ENCODE peak calls at places on chromosomes 2 and 18, in eight cellular contexts. D is right atrium auricular region; M is stimulated activated CD4-positive, alpha-beta T cell treated with anti-CD3 and anti-CD28 coated beads, Interleukin-2, amount 100 ng/mL, for 48 hours; P is ureter; S is neural crest cell; I is heart right ventricle; J is HTR-8/SVneo; G is anterior cingulate cortex. U is an unnamed sample.
A peak's percentile ranks its signal among the peaks of the same experiment; 100 is the strongest.

GRCh38 chr2:197577446-197577845 is 61.6 kb downstream of the MOB4 start:
- DNase-seq in D (no peak), M (no peak), P (no peak), S (no peak), I (no peak), J (no peak), G (no peak), U (no peak)

GRCh38 chr2:191311627-191312026 is 66.4 kb downstream of the MYO1B start:
- DNase-seq in D (no peak), M (no peak), P (no peak), S (no peak), I (no peak), J (peak; percentile 53), G (no peak), U (peak; percentile 61)

GRCh38 chr18:57833441-57834101 is 30.5 kb upstream of the ATP8B1 start:
- DNase-seq in D (no peak), M (no peak), P (no peak), S (no peak), I (no peak), J (no peak), G (no peak), U (peak; percentile 25)

GRCh38 chr2:127424598-127425379 is 6.6 kb downstream of the PROC start:
- DNase-seq in D (peak; percentile 51), M (no peak), P (no peak), S (no peak), I (no peak), J (no peak), G (no peak), U (no peak)

GRCh38 chr2:227297052-227297451 is 28.0 kb upstream of the MFF start:
- DNase-seq in D (no peak), M (no peak), P (no peak), S (no peak), I (no peak), J (no peak), G (no peak), U (no peak)

GRCh38 chr2:158181171-158181570 is 79.5 kb downstream of the UPP2 start:
- DNase-seq in D (no peak), M (no peak), P (no peak), S (no peak), I (no peak), J (no peak), G (no peak), U (no peak)

GRCh38 chr2:166472332-166472731 is 21.7 kb downstream of the SCN7A start:
- DNase-seq in D (no peak), M (no peak), P (no peak), S (no peak), I (no peak), J (no peak), G (no peak), U (no peak)

GRCh38 chr2:84643991-84644390 is 127.7 kb downstream of the DNAH6 start:
- DNase-seq in D (no peak), M (no peak), P (no peak), S (no peak), I (no peak), J (no peak), G (no peak), U (no peak)

GRCh38 chr2:70143314-70144150 is 47.3 kb downstream of the C2orf42 start:
- DNase-seq in D (peak; percentile 71), M (no peak), P (peak; percentile 75), S (no peak), I (no peak), J (peak; percentile 80), G (no peak), U (peak; percentile 47)

GRCh38 chr2:3463914-3464313 is 55.4 kb downstream of the ADI1 start:
- DNase-seq in D (no peak), M (no peak), P (no peak), S (no peak), I (no peak), J (no peak), G (no peak), U (no peak)

GRCh38 chr18:51941999-51942398 is 398.0 kb upstream of the DCC start:
- DNase-seq in D (no peak), M (no peak), P (no peak), S (no peak), I (no peak), J (no peak), G (no peak), U (no peak)

GRCh38 chr18:50819027-50819726 is 639 bp downstream of the MRO start:
- DNase-seq in D (no peak), M (no peak), P (no peak), S (peak; percentile 7), I (peak; percentile 31), J (peak; percentile 9), G (peak; percentile 38), U (peak; percentile 13)

GRCh38 chr2:45223531-45223930 is 214.3 kb upstream of the SIX2 start:
- DNase-seq in D (no peak), M (no peak), P (no peak), S (no peak), I (no peak), J (no peak), G (no peak), U (no peak)